ENCODE peak calls at places on chromosomes 2 and 18, in ten cellular contexts. V is gastrocnemius medialis, O is prostate gland, D is sigmoid colon, R is A549, U is adrenal gland, K is stomach, M is suprapubic skin, Z is HepG2, F is breast epithelium. X is an unnamed sample.

GRCh38 chr2:139684286-139684860 is 904.2 kb upstream of the NXPH2 start:
- DNase-seq in F (no peak), D (no peak), M (no peak), U (no peak), V (no peak), R (no peak), K (no peak), O (no peak), Z (no peak), X (no peak)

GRCh38 chr2:98937906-98938305 is 1.9 kb upstream of the CRACDL start:
- DNase-seq in Z (no peak), K (no peak), O (no peak), U (no peak), D (no peak), M (no peak), F (no peak), R (no peak), V (no peak), X (no peak)

GRCh38 chr2:135904590-135904989 is 28.3 kb upstream of the MCM6 start:
- DNase-seq in O (no peak), M (no peak), R (no peak), D (no peak), V (no peak), K (no peak), Z (no peak), F (no peak), U (no peak), X (no peak)

GRCh38 chr2:201971516-201972228 is 62.0 kb upstream of the FZD7 start:
- DNase-seq in M (no peak), Z (no peak), V (no peak), D (peak), K (no peak), O (no peak), R (no peak), U (no peak), F (no peak), X (no peak)

GRCh38 chr18:30988440-30988839 is 54.1 kb downstream of the DSC3 start:
- DNase-seq in F (no peak), D (no peak), K (no peak), V (no peak), M (no peak), O (no peak), Z (no peak), R (no peak), U (no peak), X (no peak)

GRCh38 chr18:2847341-2848144 is 737 bp downstream of the EMILIN2 start:
- DNase-seq in U (no peak), Z (no peak), M (no peak), D (peak), K (no peak), O (no peak), F (no peak), R (no peak), V (no peak), X (no peak)

GRCh38 chr2:71303849-71304248 is 27.7 kb upstream of the ZNF638 start:
- DNase-seq in D (no peak), K (no peak), F (no peak), R (no peak), U (no peak), Z (no peak), V (no peak), M (no peak), O (peak), X (no peak)

GRCh38 chr18:67133669-67134068 is 382.9 kb downstream of the DSEL start:
- DNase-seq in M (no peak), K (no peak), Z (no peak), U (no peak), O (no peak), D (no peak), V (no peak), F (no peak), R (no peak), X (no peak)

GRCh38 chr2:172404824-172405223 is 22.6 kb upstream of the ITGA6 start:
- DNase-seq in D (no peak), V (no peak), F (no peak), M (no peak), K (no peak), O (no peak), R (no peak), U (no peak), Z (no peak), X (no peak)

GRCh38 chr2:161991991-161992390 is 82.0 kb downstream of the DPP4 start:
- DNase-seq in V (no peak), K (no peak), D (no peak), F (no peak), O (no peak), Z (no peak), M (no peak), U (no peak), R (no peak), X (no peak)

GRCh38 chr2:161992526-161992925 is 81.5 kb downstream of the DPP4 start:
- DNase-seq in O (no peak), D (no peak), M (no peak), R (no peak), Z (no peak), U (no peak), K (no peak), V (no peak), F (no peak), X (no peak)

GRCh38 chr2:161990741-161991140 is 83.3 kb downstream of the DPP4 start:
- DNase-seq in V (no peak), Z (peak), F (no peak), O (no peak), R (no peak), D (no peak), M (no peak), U (no peak), K (no peak), X (no peak)

GRCh38 chr2:161990036-161990435 is 84.0 kb downstream of the DPP4 start:
- DNase-seq in O (no peak), F (no peak), K (no peak), V (no peak), M (no peak), R (no peak), U (no peak), D (no peak), Z (no peak), X (no peak)

DNA sequence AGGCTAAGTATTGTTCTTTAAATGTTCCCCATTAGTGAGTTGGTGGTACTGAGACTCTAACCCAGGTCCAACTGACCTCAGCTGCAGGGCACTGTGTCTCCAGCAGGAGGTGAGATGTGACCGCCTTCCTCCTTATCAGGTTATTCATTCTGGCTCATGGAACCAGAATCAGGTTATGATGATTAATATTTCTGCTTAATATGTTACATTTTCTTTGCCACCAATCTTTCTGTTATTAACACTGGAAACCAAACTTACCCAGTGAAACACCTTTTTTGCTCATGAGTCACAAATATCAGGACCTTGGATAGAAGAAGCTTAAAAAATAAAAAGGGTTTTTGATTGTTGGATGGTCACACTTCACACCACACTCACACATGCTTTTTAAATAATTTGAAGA is 85.4 kb downstream of the DPP4 start:
- DNase-seq in M (no peak), Z (no peak), F (no peak), D (no peak), R (no peak), O (no peak), U (no peak), K (no peak), V (no peak), X (no peak)
- TF ChIP-seq CTCF in M (no peak), Z (peak), F (no peak), D (no peak), R (no peak), O (no peak), U (no peak), K (no peak), V (no peak), X (no peak)

GRCh38 chr2:176269319-176270099 is at the start of gene MTX2:
- DNase-seq in Z (peak), K (peak), V (peak), R (peak), F (peak), M (peak), O (peak), U (peak), D (peak), X (peak)
- TF ChIP-seq POLR2A in Z (peak), K (no peak), V (peak), R (peak), F (no peak), M (no peak), O (peak), U (peak), D (peak), X (peak)

DNA sequence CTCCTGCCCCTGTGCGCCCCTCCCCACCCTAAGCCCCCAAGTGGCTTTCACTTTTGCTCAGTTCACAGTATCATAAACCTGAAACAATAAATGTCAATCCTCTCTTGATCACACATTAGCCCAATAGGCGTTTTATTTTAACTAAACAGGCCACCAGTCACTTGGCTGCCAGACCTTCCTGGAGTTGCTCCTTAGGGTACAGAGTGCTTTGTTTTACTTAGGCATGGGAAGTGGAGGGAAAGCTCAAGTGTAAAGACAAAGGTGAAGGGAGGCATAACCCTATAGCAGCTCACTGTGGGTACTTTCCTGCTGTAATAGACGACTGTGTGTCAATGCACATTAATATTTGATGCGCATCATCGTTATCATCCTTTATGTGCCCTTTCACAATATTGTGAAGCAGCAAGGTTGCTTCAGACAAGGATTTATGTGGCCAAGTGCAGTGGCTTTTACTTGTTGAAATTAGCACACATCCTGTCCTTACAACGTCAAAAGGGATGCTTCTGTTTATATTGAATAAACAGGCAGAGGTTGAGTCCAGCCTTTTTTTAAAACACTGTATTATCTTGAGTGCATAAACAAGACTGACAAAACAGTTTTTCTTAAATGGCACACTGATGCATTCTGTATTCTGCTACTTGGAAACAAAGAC is 168.5 kb downstream of the TMEFF2 start:
- DNase-seq in O (no peak), M (no peak), V (no peak), U (no peak), K (no peak), F (no peak), D (no peak), R (no peak), Z (no peak), X (no peak)
- H3K27ac ChIP-seq in O (no peak), M (no peak), V (peak), U (no peak), K (no peak), F (no peak), D (peak), R (no peak), Z (no peak), X (no peak)

GRCh38 chr2:160087854-160088745 is 25.7 kb upstream of the PLA2R1 start:
- DNase-seq in Z (peak), V (no peak), U (no peak), F (no peak), O (no peak), R (peak), D (no peak), M (no peak), K (no peak), X (no peak)
- TF ChIP-seq CTCF in Z (peak), V (peak), U (peak), F (no peak), O (no peak), R (peak), D (no peak), M (no peak), K (no peak), X (no peak)

GRCh38 chr2:216217904-216218260 is 108.7 kb downstream of the XRCC5 start:
- DNase-seq in O (no peak), D (no peak), Z (no peak), V (no peak), U (no peak), K (no peak), M (no peak), R (no peak), F (no peak), X (no peak)
- TF ChIP-seq POLR2A in O (no peak), D (no peak), Z (no peak), V (no peak), U (no peak), K (no peak), M (no peak), R (no peak), F (no peak), X (no peak)

GRCh38 chr18:48164701-48165100 is 234.2 kb upstream of the SMAD2 start:
- DNase-seq in M (peak), V (no peak), Z (no peak), U (no peak), F (no peak), K (no peak), O (no peak), D (no peak), R (no peak), X (no peak)
- H3K27ac ChIP-seq in M (no peak), V (no peak), Z (no peak), U (peak), F (peak), K (peak), O (no peak), D (no peak), R (no peak), X (no peak)

DNA sequence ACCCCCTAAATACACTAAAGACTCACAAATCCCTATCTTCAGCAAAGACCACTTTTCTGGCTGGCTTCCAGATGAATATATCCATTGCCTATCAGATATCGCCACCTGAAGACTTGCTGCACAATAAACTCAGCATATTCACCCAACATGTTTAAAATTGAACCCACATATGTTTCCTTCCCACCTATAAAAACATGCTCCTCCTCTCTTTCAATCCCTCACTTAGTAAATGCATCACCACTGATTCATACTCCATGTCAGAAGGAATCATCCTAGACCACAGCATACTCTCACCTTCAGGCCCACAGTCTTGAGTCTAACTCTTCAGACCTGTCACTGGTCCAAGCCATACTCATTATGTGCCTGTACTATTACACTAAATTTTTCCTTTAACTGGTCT is 5.2 kb downstream of the SPC25 start:
- DNase-seq in R (no peak), O (no peak), Z (no peak), F (no peak), V (no peak), M (no peak), K (no peak), U (no peak), D (no peak), X (no peak)
- TF ChIP-seq CTCF in R (no peak), O (no peak), Z (no peak), F (no peak), V (no peak), M (no peak), K (no peak), U (no peak), D (no peak), X (no peak)

DNA sequence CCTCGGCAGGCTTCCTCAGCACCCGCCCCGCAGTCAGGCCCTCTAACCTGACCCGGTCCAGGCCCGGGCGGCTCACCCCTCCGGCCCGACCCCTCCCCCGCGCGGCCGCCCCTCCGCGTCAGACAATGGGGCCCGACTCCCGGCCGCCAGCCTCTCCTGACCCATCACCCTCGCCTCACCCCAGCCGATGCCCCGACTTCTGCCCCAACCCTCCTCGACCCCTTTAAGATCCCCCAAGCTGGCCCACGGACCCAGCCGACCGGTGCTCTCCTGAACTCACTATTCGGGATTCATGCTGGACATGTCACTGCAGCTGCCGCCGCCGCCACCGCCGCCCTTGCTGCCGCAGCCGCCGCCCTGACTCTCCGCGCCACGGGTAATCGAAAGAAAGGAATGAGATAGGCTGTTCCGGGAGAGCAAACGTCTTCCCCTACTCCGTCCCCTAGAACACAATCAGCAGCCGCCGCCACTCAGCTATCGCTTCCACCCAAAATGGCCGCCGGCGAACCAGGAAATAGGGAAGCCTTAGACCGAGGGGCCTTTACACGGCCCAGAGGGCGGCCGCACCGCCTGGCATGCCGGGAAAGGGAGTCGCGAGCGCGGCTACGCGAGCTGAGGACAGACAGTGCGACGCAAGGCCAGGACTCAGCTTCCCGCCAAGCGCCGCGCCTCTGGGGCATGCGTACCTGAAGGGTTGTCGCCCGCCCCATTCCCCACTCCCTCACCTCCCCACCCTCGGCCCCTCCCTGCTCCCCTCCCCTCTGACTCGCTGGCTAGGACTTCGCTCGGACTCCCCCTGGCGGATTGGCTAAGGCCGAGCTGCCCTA is at the start of gene RAB1A:
- DNase-seq in D (peak), V (peak), Z (peak), F (peak), K (peak), U (peak), O (peak), M (peak), R (peak), X (peak)
- TF ChIP-seq POLR2A in D (peak), V (peak), Z (peak), F (peak), K (no peak), U (peak), O (peak), M (peak), R (peak), X (peak)

GRCh38 chr2:144515425-144515693 is 4.6 kb downstream of the ZEB2 start:
- DNase-seq in U (no peak), R (no peak), V (no peak), F (no peak), M (no peak), D (no peak), Z (no peak), O (no peak), K (no peak), X (no peak)
- H3K27ac ChIP-seq in U (peak), R (peak), V (peak), F (peak), M (peak), D (peak), Z (no peak), O (peak), K (peak), X (peak)

GRCh38 chr2:120336749-120337148 is 9.2 kb upstream of the INHBB start:
- DNase-seq in M (no peak), R (no peak), V (no peak), F (no peak), D (no peak), U (no peak), O (no peak), Z (no peak), K (no peak), X (no peak)
- TF ChIP-seq CTCF in M (no peak), R (no peak), V (no peak), F (no peak), D (no peak), U (no peak), O (no peak), Z (no peak), K (no peak), X (no peak)